ENCODE peak calls at places on chromosomes 5 and 9, in eight cellular contexts. L is esophagus squamous epithelium; J is osteoblast; A is iPS DF 6.9; B is neuronal stem cell; M is AG04450; V is neural progenitor cell; O is stimulated activated CD4-positive, alpha-beta T cell treated with anti-CD3 and anti-CD28 coated beads, Interleukin-15, amount 100 ng/mL, for 24 hours. E is an unnamed sample.

GRCh38 chr5:68074633-68075032 is 140.9 kb upstream of the PIK3R1 start:
- DNase-seq in L (no peak), J (no peak), A (no peak), B (no peak), M (no peak), V (no peak), O (no peak), E (no peak)

GRCh38 chr5:159099049-159099760 is 511 bp downstream of the EBF1 start:
- DNase-seq in L (no peak), J (peak), A (no peak), B (peak), M (no peak), V (peak), O (peak), E (peak)

GRCh38 chr9:21616082-21616778 is 134.1 kb upstream of the IFNE start:
- DNase-seq in L (no peak), J (peak), A (no peak), B (no peak), M (peak), V (no peak), O (no peak), E (no peak)

GRCh38 chr5:118692811-118693342 is 295.5 kb downstream of the DTWD2 start:
- DNase-seq in L (no peak), J (no peak), A (no peak), B (no peak), M (no peak), V (peak), O (no peak), E (peak)

GRCh38 chr9:134396258-134396742 is 70.0 kb downstream of the RXRA start:
- DNase-seq in L (no peak), J (no peak), A (no peak), B (no peak), M (no peak), V (no peak), O (peak), E (no peak)

GRCh38 chr9:134454386-134454978 is 128.2 kb downstream of the RXRA start:
- DNase-seq in L (no peak), J (no peak), A (no peak), B (no peak), M (no peak), V (no peak), O (no peak), E (no peak)

GRCh38 chr5:79547982-79548381 is 34.0 kb upstream of the HOMER1 start:
- DNase-seq in L (no peak), J (no peak), A (no peak), B (no peak), M (no peak), V (no peak), O (no peak), E (no peak)

GRCh38 chr9:137817236-137818200 is 60.1 kb upstream of the CACNA1B start:
- DNase-seq in L (no peak), J (no peak), A (no peak), B (no peak), M (no peak), V (no peak), O (no peak), E (no peak)

GRCh38 chr9:708556-709432 is 132.7 kb upstream of the DMRT1 start:
- DNase-seq in L (no peak), J (no peak), A (no peak), B (no peak), M (no peak), V (no peak), O (no peak), E (no peak)

GRCh38 chr5:106780355-106780754 is 890.4 kb downstream of the EFNA5 start:
- DNase-seq in L (no peak), J (no peak), A (no peak), B (no peak), M (no peak), V (no peak), O (no peak), E (no peak)

GRCh38 chr9:16315720-16316119 is 554.8 kb downstream of the BNC2 start:
- DNase-seq in L (no peak), J (peak), A (no peak), B (no peak), M (no peak), V (no peak), O (no peak), E (no peak)

GRCh38 chr9:114035845-114036785 is 42.0 kb downstream of the AMBP start:
- DNase-seq in L (no peak), J (peak), A (no peak), B (no peak), M (no peak), V (no peak), O (no peak), E (no peak)

GRCh38 chr9:21267141-21267540 is 27.3 kb upstream of the IFNA14 start:
- DNase-seq in L (no peak), J (no peak), A (no peak), B (no peak), M (no peak), V (no peak), O (no peak), E (no peak)

GRCh38 chr5:118863345-118863744 is 125.0 kb downstream of the DTWD2 start:
- DNase-seq in L (no peak), J (peak), A (no peak), B (no peak), M (no peak), V (no peak), O (no peak), E (no peak)

GRCh38 chr5:71471193-71471592 is 15.7 kb downstream of the BDP1 start:
- DNase-seq in L (no peak), J (no peak), A (no peak), B (no peak), M (no peak), V (no peak), O (no peak), E (no peak)